ENCODE peak calls at places on chromosomes 11 and 22, in six cellular contexts. T is uterus, U is T-helper 2 cell, V is LHCN-M2, H is AG08396, K is ACHN. F is an unnamed sample.

GRCh38 chr11:106958506-106959248 is 59.6 kb downstream of the GUCY1A2 start:
- DNase-seq in T (no peak), U (no peak), V (no peak), H (no peak), K (no peak), F (no peak)

GRCh38 chr11:116257092-116257491 is 515.7 kb downstream of the BUD13 start:
- DNase-seq in T (no peak), U (no peak), V (no peak), H (no peak), K (no peak), F (no peak)

GRCh38 chr22:43110927-43111623 is 525 bp downstream of the BIK start:
- DNase-seq in T (no peak), U (peak; percentile 33), V (no peak), H (no peak), K (no peak), F (no peak)

GRCh38 chr11:132158091-132158490 is 787.7 kb downstream of the NTM start:
- DNase-seq in T (no peak), U (no peak), V (peak; percentile 29), H (peak; percentile 21), K (peak; percentile 28), F (peak; percentile 57)

GRCh38 chr11:3006505-3007260 is 14.6 kb upstream of the NAP1L4 start:
- DNase-seq in T (no peak), U (no peak), V (no peak), H (no peak), K (no peak), F (no peak)

GRCh38 chr11:27205269-27205668 is 157.7 kb downstream of the CCDC34 start:
- DNase-seq in T (no peak), U (no peak), V (no peak), H (no peak), K (no peak), F (no peak)

GRCh38 chr11:69172674-69173073 is 16.9 kb downstream of the SMIM38 start:
- DNase-seq in T (no peak), U (no peak), V (peak; percentile 6), H (no peak), K (no peak), F (no peak)

GRCh38 chr11:127191689-127192088 is 191.1 kb upstream of the KIRREL3 start:
- DNase-seq in T (no peak), U (no peak), V (no peak), H (no peak), K (no peak), F (no peak)

GRCh38 chr11:86931965-86932332 is 23.2 kb downstream of the FZD4 start:
- DNase-seq in T (no peak), U (no peak), V (peak; percentile 85), H (no peak), K (peak; percentile 23), F (peak; percentile 82)

GRCh38 chr22:28817919-28818859 is 17.8 kb upstream of the XBP1 start:
- DNase-seq in T (no peak), U (no peak), V (no peak), H (no peak), K (no peak), F (no peak)

GRCh38 chr11:93832780-93833179 is 17.6 kb downstream of the VSTM5 start:
- DNase-seq in T (no peak), U (no peak), V (no peak), H (no peak), K (no peak), F (no peak)

GRCh38 chr22:20664594-20664959 is 109.3 kb upstream of the SERPIND1 start:
- DNase-seq in T (no peak), U (no peak), V (no peak), H (no peak), K (no peak), F (no peak)

GRCh38 chr11:119445850-119446249 is 22.9 kb upstream of the THY1 start:
- DNase-seq in T (no peak), U (no peak), V (no peak), H (no peak), K (no peak), F (no peak)

GRCh38 chr11:32402836-32403235 is 32.5 kb downstream of the WT1 start:
- DNase-seq in T (no peak), U (no peak), V (no peak), H (no peak), K (no peak), F (no peak)

GRCh38 chr11:31823372-31824371 is 12.6 kb upstream of the PAX6 start:
- DNase-seq in T (no peak), U (no peak), V (no peak), H (no peak), K (no peak), F (no peak)

GRCh38 chr22:37154925-37155712 is 5.4 kb upstream of the IL2RB start:
- DNase-seq in T (no peak), U (no peak), V (no peak), H (no peak), K (no peak), F (peak; percentile 63)

GRCh38 chr11:68839953-68840641 is 1.6 kb downstream of the CPT1A start:
- DNase-seq in T (no peak), U (peak; percentile 18), V (peak; percentile 17), H (no peak), K (peak; percentile 22), F (no peak)

GRCh38 chr22:19687561-19688300 is 26.6 kb upstream of the SEPTIN5 start:
- DNase-seq in T (no peak), U (no peak), V (no peak), H (no peak), K (no peak), F (no peak)

GRCh38 chr11:115117931-115118479 is 386.2 kb downstream of the CADM1 start:
- DNase-seq in T (no peak), U (no peak), V (no peak), H (no peak), K (no peak), F (no peak)

GRCh38 chr11:33716236-33716635 is 15.6 kb upstream of the C11orf91 start:
- DNase-seq in T (no peak), U (no peak), V (peak; percentile 61), H (no peak), K (peak; percentile 50), F (peak; percentile 55)

GRCh38 chr22:19844423-19845368 is 10.0 kb downstream of the GNB1L start:
- DNase-seq in T (no peak), U (no peak), V (peak; percentile 62), H (peak; percentile 41), K (no peak), F (peak; percentile 72)

GRCh38 chr22:19795617-19796008 is 35.0 kb downstream of the TBX1 start:
- DNase-seq in T (peak; percentile 67), U (no peak), V (no peak), H (peak; percentile 65), K (no peak), F (no peak)

GRCh38 chr22:23386822-23387580 is 193.1 kb downstream of the IGLL1 start:
- DNase-seq in T (no peak), U (no peak), V (no peak), H (no peak), K (no peak), F (no peak)

GRCh38 chr11:103650330-103650729 is 386.1 kb upstream of the DDI1 start:
- DNase-seq in T (no peak), U (no peak), V (no peak), H (no peak), K (no peak), F (no peak)

GRCh38 chr11:120523196-120523595 is 11.6 kb downstream of the GRIK4 start:
- DNase-seq in T (no peak), U (no peak), V (no peak), H (no peak), K (no peak), F (no peak)

GRCh38 chr22:36773935-36774334 is 2.0 kb downstream of the IFT27 start:
- DNase-seq in T (no peak), U (no peak), V (peak; percentile 48), H (peak; percentile 51), K (peak; percentile 51), F (peak; percentile 11)

GRCh38 chr11:11413776-11414175 is 60.7 kb upstream of the CSNK2A3 start:
- DNase-seq in T (no peak), U (no peak), V (no peak), H (no peak), K (no peak), F (no peak)

GRCh38 chr11:74257934-74258553 is 53.4 kb downstream of the P4HA3 start:
- DNase-seq in T (peak; percentile 75), U (no peak), V (peak; percentile 34), H (peak; percentile 61), K (no peak), F (no peak)

GRCh38 chr11:133064152-133064877 is 468.0 kb downstream of the OPCML start:
- DNase-seq in T (peak; percentile 46), U (no peak), V (peak; percentile 52), H (peak; percentile 66), K (no peak), F (peak; percentile 27)

GRCh38 chr11:126989942-126990715 is 10.4 kb downstream of the KIRREL3 start:
- DNase-seq in T (peak; percentile 43), U (peak; percentile 1), V (peak; percentile 72), H (peak; percentile 82), K (peak; percentile 83), F (peak; percentile 86)

GRCh38 chr11:32231909-32232493 is 141.1 kb downstream of the RCN1 start:
- DNase-seq in T (no peak), U (no peak), V (peak; percentile 27), H (peak; percentile 25), K (peak; percentile 29), F (peak; percentile 48)